ENCODE peak calls at places on chromosomes 16 and 17, in five cellular contexts. One of them, this sample, is unnamed.
A peak's percentile ranks its signal among the peaks of the same experiment; 100 is the strongest.

GRCh38 chr16:5025171-5025632 is 8.5 kb downstream of the NAGPA start:
- DNase-seq in BE2C: peak; percentile 69
- DNase-seq in AG04450: no peak
- DNase-seq in WTC11: peak; percentile 85
- DNase-seq in adrenal gland: no peak
- DNase-seq in this sample: peak; percentile 55

GRCh38 chr16:55812951-55813350 is 19.9 kb downstream of the CES1 start:
- DNase-seq in adrenal gland: no peak
- DNase-seq in BE2C: no peak
- DNase-seq in WTC11: no peak
- DNase-seq in AG04450: no peak
- DNase-seq in this sample: no peak

GRCh38 chr17:57068222-57068658 is 16.8 kb upstream of the AKAP1 start:
- DNase-seq in BE2C: no peak
- DNase-seq in AG04450: no peak
- DNase-seq in WTC11: peak; percentile 38
- DNase-seq in adrenal gland: no peak
- DNase-seq in this sample: no peak

GRCh38 chr16:67404740-67405226 is 11.5 kb upstream of the TPPP3 start:
- DNase-seq in WTC11: no peak
- DNase-seq in BE2C: no peak
- DNase-seq in AG04450: no peak
- DNase-seq in adrenal gland: no peak
- DNase-seq in this sample: no peak

GRCh38 chr16:67384778-67385510 is 8.4 kb downstream of the TPPP3 start:
- DNase-seq in adrenal gland: no peak
- DNase-seq in AG04450: no peak
- DNase-seq in WTC11: no peak
- DNase-seq in BE2C: no peak
- DNase-seq in this sample: no peak

GRCh38 chr17:3730881-3731429 is 7.3 kb downstream of the HASPIN start:
- DNase-seq in adrenal gland: no peak
- DNase-seq in WTC11: no peak
- DNase-seq in BE2C: no peak
- DNase-seq in AG04450: no peak
- DNase-seq in this sample: no peak

GRCh38 chr16:49417354-49417753 is 43.8 kb downstream of the C16orf78 start:
- DNase-seq in BE2C: no peak
- DNase-seq in adrenal gland: no peak
- DNase-seq in AG04450: no peak
- DNase-seq in WTC11: no peak
- DNase-seq in this sample: no peak

GRCh38 chr16:66366433-66367299 is at the start of gene CDH5:
- DNase-seq in BE2C: peak; percentile 29
- DNase-seq in AG04450: no peak
- DNase-seq in WTC11: no peak
- DNase-seq in adrenal gland: peak; percentile 45
- DNase-seq in this sample: peak; percentile 82

GRCh38 chr16:3554351-3554928 is 22.8 kb downstream of the NLRC3 start:
- DNase-seq in AG04450: no peak
- DNase-seq in adrenal gland: no peak
- DNase-seq in WTC11: no peak
- DNase-seq in BE2C: no peak
- DNase-seq in this sample: no peak

GRCh38 chr16:70548936-70549335 is 25.3 kb downstream of the SF3B3 start:
- DNase-seq in adrenal gland: no peak
- DNase-seq in AG04450: no peak
- DNase-seq in BE2C: no peak
- DNase-seq in WTC11: no peak
- DNase-seq in this sample: no peak

GRCh38 chr17:16215273-16215964 is at the start of gene NCOR1:
- DNase-seq in AG04450: peak; percentile 77
- DNase-seq in WTC11: peak; percentile 95
- DNase-seq in adrenal gland: peak; percentile 92
- DNase-seq in BE2C: peak; percentile 92
- DNase-seq in this sample: peak; percentile 94

GRCh38 chr17:66200685-66201092 is 8.8 kb upstream of the CEP112 start:
- DNase-seq in AG04450: peak; percentile 68
- DNase-seq in adrenal gland: peak; percentile 66
- DNase-seq in BE2C: peak; percentile 72
- DNase-seq in WTC11: peak; percentile 48
- DNase-seq in this sample: peak; percentile 64

GRCh38 chr17:32570081-32570396 is 83.2 kb downstream of the CDK5R1 start:
- DNase-seq in BE2C: no peak
- DNase-seq in WTC11: no peak
- DNase-seq in AG04450: no peak
- DNase-seq in adrenal gland: no peak
- DNase-seq in this sample: no peak

GRCh38 chr16:4637501-4638166 is 13.0 kb downstream of the MGRN1 start:
- DNase-seq in WTC11: no peak
- DNase-seq in adrenal gland: no peak
- DNase-seq in AG04450: no peak
- DNase-seq in BE2C: no peak
- DNase-seq in this sample: no peak

GRCh38 chr16:5377280-5377898 is 279.8 kb upstream of the EEF2KMT start:
- DNase-seq in adrenal gland: no peak
- DNase-seq in BE2C: no peak
- DNase-seq in WTC11: no peak
- DNase-seq in AG04450: no peak
- DNase-seq in this sample: no peak

GRCh38 chr17:42097691-42098661 is at the start of gene ZNF385C:
- DNase-seq in BE2C: peak; percentile 47
- DNase-seq in adrenal gland: no peak
- DNase-seq in WTC11: peak; percentile 59
- DNase-seq in AG04450: no peak
- DNase-seq in this sample: peak; percentile 27

GRCh38 chr16:67284699-67285646 is 5.6 kb downstream of the PLEKHG4 start:
- DNase-seq in adrenal gland: peak; percentile 63
- DNase-seq in WTC11: peak; percentile 84
- DNase-seq in BE2C: peak; percentile 81
- DNase-seq in AG04450: no peak
- DNase-seq in this sample: peak; percentile 62

GRCh38 chr17:52681486-52681885 is 523.0 kb upstream of the CA10 start:
- DNase-seq in WTC11: no peak
- DNase-seq in BE2C: no peak
- DNase-seq in adrenal gland: no peak
- DNase-seq in AG04450: no peak
- DNase-seq in this sample: no peak

GRCh38 chr17:67058036-67058435 is 13.7 kb downstream of the CACNG1 start:
- DNase-seq in WTC11: no peak
- DNase-seq in adrenal gland: no peak
- DNase-seq in BE2C: no peak
- DNase-seq in AG04450: no peak
- DNase-seq in this sample: no peak

DNA sequence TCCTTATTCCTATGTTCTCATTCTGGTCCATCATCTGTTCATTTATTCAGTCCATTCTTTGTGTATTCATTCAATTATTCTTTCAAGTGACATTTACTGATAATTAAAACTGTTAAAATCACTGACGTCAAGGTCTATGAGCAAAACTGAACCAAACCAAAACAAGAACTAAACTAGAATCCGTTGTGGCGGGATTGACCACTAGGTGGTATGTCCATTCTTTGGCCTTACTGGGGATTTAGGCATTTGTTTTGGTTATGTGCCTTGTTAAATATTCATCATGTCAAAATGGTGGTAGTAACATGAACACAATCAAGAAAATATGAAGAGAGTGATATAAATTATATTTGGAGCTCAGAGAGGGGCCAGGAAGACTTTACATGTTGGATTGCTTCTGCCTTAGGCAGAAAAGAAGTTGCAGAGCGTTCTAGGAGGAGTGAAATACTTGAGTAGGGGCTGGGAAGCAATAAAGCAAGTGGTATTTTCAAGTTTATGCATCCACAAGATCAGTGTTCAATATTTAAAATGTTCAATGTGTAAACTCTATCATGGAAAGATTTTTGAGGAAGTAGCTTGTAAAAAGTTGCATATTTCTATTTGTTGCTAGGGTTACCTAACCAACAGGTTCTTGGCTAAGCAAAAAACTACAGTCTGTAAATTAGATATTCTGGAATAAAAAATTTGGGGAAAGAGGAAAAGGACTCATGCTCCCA is 129.0 kb downstream of the CDH13 start:
- DNase-seq in AG04450: no peak
- DNase-seq in BE2C: no peak
- DNase-seq in adrenal gland: no peak
- DNase-seq in WTC11: peak; percentile 14
- DNase-seq in this sample: no peak
- TF ChIP-seq CTCF in AG04450: peak; percentile 34
- TF ChIP-seq CTCF in BE2C: no peak
- TF ChIP-seq CTCF in adrenal gland: no peak
- TF ChIP-seq CTCF in WTC11: no peak
- TF ChIP-seq CTCF in this sample: peak; percentile 42

GRCh38 chr16:6722786-6723185 is 609.9 kb upstream of the RBFOX1 start:
- DNase-seq in WTC11: no peak
- DNase-seq in adrenal gland: no peak
- DNase-seq in AG04450: no peak
- DNase-seq in BE2C: no peak
- DNase-seq in this sample: no peak

GRCh38 chr16:6726621-6727020 is 606.0 kb upstream of the RBFOX1 start:
- DNase-seq in WTC11: no peak
- DNase-seq in BE2C: no peak
- DNase-seq in AG04450: no peak
- DNase-seq in adrenal gland: no peak
- DNase-seq in this sample: no peak

GRCh38 chr16:6728381-6728780 is 604.3 kb upstream of the RBFOX1 start:
- DNase-seq in WTC11: no peak
- DNase-seq in BE2C: no peak
- DNase-seq in AG04450: no peak
- DNase-seq in adrenal gland: no peak
- DNase-seq in this sample: no peak

GRCh38 chr16:6725634-6726331 is 606.9 kb upstream of the RBFOX1 start:
- DNase-seq in AG04450: no peak
- DNase-seq in WTC11: no peak
- DNase-seq in BE2C: no peak
- DNase-seq in adrenal gland: no peak
- DNase-seq in this sample: no peak
- TF ChIP-seq CTCF in AG04450: no peak
- TF ChIP-seq CTCF in WTC11: no peak
- TF ChIP-seq CTCF in BE2C: no peak
- TF ChIP-seq CTCF in adrenal gland: no peak
- TF ChIP-seq CTCF in this sample: no peak

DNA sequence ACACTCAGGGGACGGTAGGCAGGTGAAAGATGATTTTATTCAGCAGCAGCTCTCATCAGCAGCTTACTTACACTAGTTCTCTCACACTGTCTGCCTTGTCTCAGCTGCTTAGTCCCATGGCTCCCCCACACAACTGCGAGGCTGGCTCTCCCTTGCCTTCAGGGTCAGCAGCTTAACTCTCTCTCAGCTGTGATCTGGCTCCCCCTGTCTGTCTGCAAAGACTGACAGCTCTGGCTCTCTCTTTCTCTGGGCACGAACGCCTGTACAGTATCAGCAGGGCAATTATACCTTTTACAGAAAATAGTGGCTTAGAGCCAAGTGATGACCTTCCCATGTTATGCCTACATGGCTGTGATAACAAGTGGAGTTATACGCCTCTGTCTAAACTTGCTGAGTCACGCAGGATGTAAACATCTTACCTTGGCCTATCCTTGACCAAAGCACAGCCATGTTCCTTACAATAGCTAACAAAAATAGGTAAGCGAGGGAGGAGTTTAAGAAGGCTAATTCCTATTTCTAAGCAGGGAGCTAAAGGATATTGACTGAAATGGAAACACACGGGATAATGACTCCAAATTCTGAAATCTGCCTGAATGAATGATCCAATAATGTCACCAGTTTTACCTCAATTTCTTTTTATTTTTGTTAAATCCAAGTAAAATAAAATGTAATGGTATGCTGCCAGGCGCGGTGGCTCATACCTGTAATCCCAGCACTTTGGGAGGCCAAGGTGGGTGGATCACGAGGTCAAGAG is 1.1 kb upstream of the NDUFAB1 start:
- DNase-seq in adrenal gland: peak; percentile 41
- DNase-seq in WTC11: peak; percentile 52
- DNase-seq in BE2C: peak; percentile 81
- DNase-seq in AG04450: no peak
- DNase-seq in this sample: peak; percentile 31
- TF ChIP-seq CTCF in adrenal gland: no peak
- TF ChIP-seq CTCF in WTC11: no peak
- TF ChIP-seq CTCF in BE2C: peak; percentile 84
- TF ChIP-seq CTCF in AG04450: no peak
- TF ChIP-seq CTCF in this sample: no peak

DNA sequence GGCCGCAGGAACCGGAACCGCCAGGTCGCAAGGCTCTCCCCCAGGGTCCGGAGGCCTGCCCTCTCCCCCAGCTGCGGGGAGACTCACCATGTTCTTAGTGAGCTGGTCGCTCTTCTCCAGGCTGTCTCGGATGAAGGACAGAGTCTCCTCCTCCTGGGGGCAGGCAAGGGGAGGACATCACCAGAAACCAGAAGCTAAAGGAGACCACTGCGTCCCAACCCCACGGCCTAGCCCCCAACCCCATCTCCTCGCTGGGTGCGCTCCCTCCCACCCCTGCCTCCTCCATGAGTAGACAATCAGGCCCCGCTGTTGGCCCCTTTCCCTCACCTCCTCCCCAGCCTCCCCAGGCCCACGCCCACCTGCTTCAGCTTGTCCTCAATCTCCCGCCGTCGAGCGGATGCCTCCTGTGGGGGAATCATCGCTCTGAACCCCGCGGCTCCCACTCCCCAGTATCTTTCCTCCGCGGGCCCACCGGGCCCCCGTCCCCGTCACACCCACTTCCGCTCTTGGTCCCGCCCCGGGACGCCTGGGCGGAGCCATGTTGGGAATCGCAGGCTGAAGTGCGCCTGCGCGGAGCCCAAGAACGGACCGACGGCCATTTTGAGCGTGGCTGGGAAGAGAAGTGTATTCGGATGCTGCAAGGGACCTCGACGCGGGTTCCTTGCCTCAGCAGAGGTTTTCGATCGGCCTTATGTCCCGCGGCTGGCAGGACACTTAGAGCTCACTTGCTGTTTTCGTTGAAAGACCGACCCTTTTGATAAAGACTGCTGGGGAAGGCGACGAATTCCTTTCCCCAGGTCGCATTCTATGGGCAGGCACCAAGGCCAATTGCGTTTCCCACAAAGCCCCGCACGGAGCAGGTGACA is at the start of gene EXOC7:
- DNase-seq in WTC11: peak; percentile 92
- DNase-seq in adrenal gland: peak; percentile 92
- DNase-seq in BE2C: peak; percentile 94
- DNase-seq in AG04450: peak; percentile 68
- DNase-seq in this sample: peak; percentile 91
- TF ChIP-seq CTCF in WTC11: no peak
- TF ChIP-seq CTCF in adrenal gland: no peak
- TF ChIP-seq CTCF in BE2C: no peak
- TF ChIP-seq CTCF in AG04450: no peak
- TF ChIP-seq CTCF in this sample: no peak

GRCh38 chr16:30659507-30660423 is 1.5 kb downstream of the FBRS start:
- DNase-seq in adrenal gland: peak; percentile 52
- DNase-seq in AG04450: no peak
- DNase-seq in WTC11: no peak
- DNase-seq in BE2C: peak; percentile 73
- DNase-seq in this sample: no peak
- TF ChIP-seq CTCF in adrenal gland: no peak
- TF ChIP-seq CTCF in AG04450: peak; percentile 22
- TF ChIP-seq CTCF in WTC11: no peak
- TF ChIP-seq CTCF in BE2C: peak; percentile 10
- TF ChIP-seq CTCF in this sample: no peak

GRCh38 chr17:76683011-76683755 is 27.6 kb downstream of the MXRA7 start:
- DNase-seq in AG04450: no peak
- DNase-seq in WTC11: peak; percentile 66
- DNase-seq in BE2C: peak; percentile 81
- DNase-seq in adrenal gland: no peak
- DNase-seq in this sample: no peak
- TF ChIP-seq CTCF in AG04450: peak; percentile 11
- TF ChIP-seq CTCF in WTC11: no peak
- TF ChIP-seq CTCF in BE2C: peak; percentile 41
- TF ChIP-seq CTCF in adrenal gland: no peak
- TF ChIP-seq CTCF in this sample: peak; percentile 24

This sample was measured in endothelial cell.